ENCODE peak calls at places on chromosome 12, in six cellular contexts. U, N, V, H, X and S are unnamed samples.

GRCh38 chr12:17076335-17076734 is 470.4 kb upstream of the LMO3 start:
- DNase-seq in N (no peak), X (no peak), V (peak; percentile 32), H (no peak), U (peak; percentile 42), S (no peak)

GRCh38 chr12:45388545-45388944 is 172.7 kb downstream of the ANO6 start:
- DNase-seq in V (peak; percentile 41), N (no peak), H (peak; percentile 15), X (no peak), U (peak; percentile 67), S (no peak)

GRCh38 chr12:133106253-133106652 is 23.8 kb downstream of the ZNF891 start:
- DNase-seq in V (no peak), H (no peak), N (no peak), U (no peak), X (no peak), S (no peak)

GRCh38 chr12:22627351-22627750 is 2.4 kb downstream of the ETNK1 start:
- DNase-seq in V (no peak), N (no peak), X (no peak), U (no peak), H (no peak), S (no peak)

GRCh38 chr12:49776413-49776812 is 35.1 kb downstream of the TMBIM6 start:
- DNase-seq in H (peak; percentile 59), V (peak; percentile 78), X (peak; percentile 46), N (peak; percentile 71), U (peak; percentile 68), S (peak; percentile 24)

GRCh38 chr12:123396543-123396942 is 12.6 kb downstream of the KMT5A start:
- DNase-seq in U (no peak), V (no peak), N (no peak), X (no peak), H (no peak), S (no peak)

GRCh38 chr12:18753481-18754117 is 15.7 kb downstream of the CAPZA3 start:
- DNase-seq in N (peak; percentile 51), V (no peak), U (no peak), X (no peak), H (no peak), S (no peak)

GRCh38 chr12:46385439-46385838 is 12.9 kb upstream of the SLC38A2 start:
- DNase-seq in V (no peak), X (no peak), U (no peak), H (no peak), N (no peak), S (no peak)

GRCh38 chr12:80593766-80594165 is 113.7 kb upstream of the MYF6 start:
- DNase-seq in H (no peak), U (no peak), V (no peak), X (no peak), N (no peak), S (no peak)

GRCh38 chr12:81450920-81451739 is 308.0 kb downstream of the PPFIA2 start:
- DNase-seq in V (peak; percentile 42), H (no peak), N (peak; percentile 28), X (no peak), U (peak; percentile 53), S (no peak)

GRCh38 chr12:20368653-20369163 is 371 bp downstream of the PDE3A start:
- DNase-seq in V (no peak), X (no peak), N (peak; percentile 53), U (peak; percentile 28), H (peak; percentile 23), S (no peak)

GRCh38 chr12:86186449-86186848 is 69.7 kb downstream of the MGAT4C start:
- DNase-seq in U (no peak), H (no peak), V (peak; percentile 4), X (no peak), N (no peak), S (no peak)

GRCh38 chr12:76713130-76713529 is 50.8 kb upstream of the ZDHHC17 start:
- DNase-seq in U (no peak), H (no peak), X (no peak), V (no peak), N (no peak), S (no peak)

GRCh38 chr12:91326043-91327027 is 143.7 kb upstream of the DCN start:
- DNase-seq in N (no peak), U (peak; percentile 80), V (peak; percentile 43), X (peak; percentile 32), H (peak; percentile 19), S (no peak)

GRCh38 chr12:51590347-51591019 is 550 bp upstream of the SCN8A start:
- DNase-seq in U (peak; percentile 78), X (no peak), H (peak; percentile 73), N (peak; percentile 53), V (peak; percentile 20), S (peak; percentile 48)

GRCh38 chr12:1760566-1761382 is 59.6 kb upstream of the LRTM2 start:
- DNase-seq in X (no peak), N (no peak), V (peak; percentile 12), H (no peak), U (peak; percentile 60), S (no peak)

GRCh38 chr12:98883231-98883630 is 238.1 kb downstream of the APAF1 start:
- DNase-seq in U (no peak), V (no peak), H (no peak), X (no peak), N (no peak), S (no peak)

GRCh38 chr12:122093098-122093883 is 14.7 kb downstream of the MLXIP start:
- DNase-seq in N (no peak), H (no peak), X (no peak), U (no peak), V (no peak), S (no peak)
- H3K27ac ChIP-seq in N (peak overlapping the region; percentile 87), H (peak overlapping the region; percentile 71), X (no peak overlapping the region), U (no peak overlapping the region), V (peak overlapping the region; percentile 99), S (no peak overlapping the region)

GRCh38 chr12:30756074-30756473 is 1.3 kb upstream of the CAPRIN2 start:
- DNase-seq in H (no peak), X (no peak), N (no peak), U (peak; percentile 53), V (no peak), S (no peak)

GRCh38 chr12:30753761-30754382 is 879 bp downstream of the CAPRIN2 start:
- DNase-seq in V (peak; percentile 20), U (no peak), H (no peak), N (no peak), X (no peak), S (no peak)

GRCh38 chr12:30754383-30754749 is 385 bp downstream of the CAPRIN2 start:
- DNase-seq in U (no peak), H (no peak), V (no peak), X (no peak), N (no peak), S (no peak)

GRCh38 chr12:30755395-30755762 is 628 bp upstream of the CAPRIN2 start:
- DNase-seq in V (no peak), U (no peak), X (no peak), H (no peak), N (no peak), S (no peak)

GRCh38 chr12:30754750-30755394 is at the start of gene CAPRIN2:
- DNase-seq in N (peak; percentile 98), H (peak; percentile 98), X (peak; percentile 93), U (peak; percentile 96), V (peak; percentile 87), S (peak; percentile 86)
- TF ChIP-seq CTCF in N (peak; percentile 24), H (peak; percentile 4), X (peak; percentile 68), U (peak; percentile 33), V (peak; percentile 67), S (peak; percentile 18)

GRCh38 chr12:55037349-55037748 is 17.6 kb downstream of the NEUROD4 start:
- DNase-seq in N (no peak), X (no peak), V (no peak), U (no peak), H (no peak), S (no peak)
- H3K27ac ChIP-seq in N (no peak overlapping the region), X (no peak overlapping the region), V (no peak overlapping the region), U (no peak overlapping the region), H (no peak overlapping the region), S (no peak overlapping the region)

GRCh38 chr12:64522316-64522715 is 70.4 kb downstream of the TBK1 start:
- DNase-seq in X (no peak), V (no peak), H (no peak), U (no peak), N (no peak), S (no peak)

GRCh38 chr12:64522807-64523206 is 70.9 kb downstream of the TBK1 start:
- DNase-seq in X (no peak), V (no peak), N (no peak), U (no peak), H (no peak), S (no peak)

GRCh38 chr12:64526859-64527258 is 74.9 kb downstream of the TBK1 start:
- DNase-seq in V (no peak), U (no peak), X (no peak), N (no peak), H (no peak), S (no peak)

GRCh38 chr12:64528616-64529015 is 76.7 kb downstream of the TBK1 start:
- DNase-seq in X (no peak), N (no peak), V (no peak), U (no peak), H (no peak), S (no peak)

DNA sequence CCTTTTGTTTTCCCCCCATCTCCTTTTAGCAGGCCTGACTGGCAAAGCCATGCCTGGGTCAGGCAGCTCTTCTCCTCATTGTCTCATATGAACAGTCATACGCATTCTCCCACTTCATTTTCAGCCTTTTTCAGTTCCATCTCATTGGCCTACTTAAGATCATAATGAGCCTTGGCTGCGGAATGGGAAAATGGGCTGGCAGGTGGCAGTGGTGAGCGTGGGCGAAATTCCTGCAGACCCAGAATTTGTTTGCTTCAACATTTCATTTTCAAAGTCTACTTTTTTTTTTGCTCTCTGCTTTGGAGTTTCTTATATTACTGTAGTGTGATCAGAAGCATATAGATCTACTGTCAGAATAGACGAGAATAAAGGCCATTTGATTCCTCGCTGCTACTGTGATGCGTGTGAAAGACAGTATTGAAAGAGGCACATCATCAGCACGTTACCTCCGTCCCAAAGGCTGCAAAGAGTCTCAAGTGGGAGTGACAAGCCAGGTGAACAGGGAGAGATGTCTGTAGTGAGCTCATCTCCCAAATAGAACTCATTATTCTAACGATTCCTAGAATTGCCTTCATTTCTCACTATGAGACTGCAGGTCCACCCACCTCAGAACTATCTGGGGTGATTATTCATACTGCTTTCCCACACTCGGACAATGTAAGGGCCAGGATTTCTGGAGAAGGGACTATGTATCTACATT is 73.7 kb downstream of the TBK1 start:
- DNase-seq in X (no peak), U (no peak), N (no peak), H (no peak), V (no peak), S (no peak)
- TF ChIP-seq CTCF in X (no peak), U (no peak), N (no peak), H (no peak), V (no peak), S (no peak)

DNA sequence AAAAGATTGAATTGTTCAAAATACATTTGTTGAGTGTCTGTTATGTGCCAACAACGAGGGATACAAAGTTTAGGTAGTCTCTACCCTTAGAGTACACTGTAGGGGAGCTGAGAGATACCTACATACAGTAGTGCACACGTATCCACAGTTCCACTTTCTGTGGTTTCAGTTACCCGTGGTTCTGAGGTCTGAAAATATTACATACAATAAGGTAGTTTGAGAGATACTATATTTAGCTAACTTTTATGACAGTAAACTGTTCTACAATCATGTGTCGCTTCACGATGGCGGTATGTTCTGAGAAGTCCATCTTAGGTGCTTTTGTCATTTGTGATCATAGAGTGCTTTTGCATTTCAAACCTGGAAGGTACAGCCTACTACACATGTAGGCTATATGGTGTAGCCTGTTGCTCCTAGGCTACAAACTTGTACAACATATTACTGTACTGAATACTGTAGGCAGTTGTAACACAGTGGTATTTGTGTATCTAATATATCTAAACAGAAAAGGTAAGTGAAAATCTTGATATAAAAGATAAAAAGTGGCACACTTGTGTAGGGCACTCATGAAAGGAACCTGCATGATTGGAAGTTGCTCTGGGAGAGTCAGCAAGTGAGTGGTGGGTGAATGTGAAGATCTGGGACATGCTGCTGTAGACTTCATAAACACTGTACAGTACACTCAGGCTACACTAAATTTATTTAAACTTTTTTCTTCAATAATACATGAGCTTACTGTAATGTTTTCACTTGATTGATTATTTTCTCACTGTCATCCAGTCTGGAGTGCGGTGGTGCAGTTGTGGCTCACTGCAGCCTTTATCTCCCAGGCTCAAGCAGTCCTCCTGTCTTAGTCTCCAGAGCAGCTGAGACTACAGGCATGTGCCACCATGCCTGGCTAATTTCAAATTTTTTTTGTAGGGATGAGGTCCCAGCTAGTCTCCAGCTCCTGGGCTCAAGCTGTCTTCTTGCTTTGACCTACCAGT is 4.0 kb downstream of the CPSF6 start:
- DNase-seq in V (no peak), X (no peak), N (no peak), U (no peak), H (no peak), S (no peak)
- H3K27ac ChIP-seq in V (no peak overlapping the region), X (no peak overlapping the region), N (no peak overlapping the region), U (no peak overlapping the region), H (no peak overlapping the region), S (no peak overlapping the region)